ENCODE peak calls at places on chromosomes 13 and 19, in seven cellular contexts. R, W, B, G, L, N and Z are unnamed samples.

GRCh38 chr13:76696370-76696769 is 189.8 kb downstream of the KCTD12 start:
- DNase-seq in G (peak; percentile 6), N (no peak), R (peak; percentile 62), W (no peak), L (no peak), B (no peak), Z (no peak)

GRCh38 chr13:51148223-51148951 is 37.3 kb upstream of the C13orf42 start:
- DNase-seq in G (no peak), R (no peak), W (no peak), L (peak; percentile 16), N (no peak), B (peak; percentile 87), Z (no peak)

GRCh38 chr13:110653271-110653670 is 37.9 kb downstream of the NAXD start:
- DNase-seq in R (no peak), B (peak; percentile 52), W (no peak), L (no peak), N (no peak), G (no peak), Z (no peak)

GRCh38 chr13:52160053-52160452 is 656 bp upstream of the NEK3 start:
- DNase-seq in R (no peak), W (no peak), N (no peak), B (no peak), G (no peak), L (no peak), Z (no peak)

GRCh38 chr13:100789481-100789880 is 114.9 kb upstream of the TMTC4 start:
- DNase-seq in W (no peak), R (peak; percentile 7), L (no peak), B (no peak), G (peak; percentile 44), N (peak; percentile 2), Z (no peak)

GRCh38 chr13:43848250-43848649 is 31.3 kb downstream of the CCDC122 start:
- DNase-seq in B (no peak), G (peak; percentile 84), N (peak; percentile 65), R (peak; percentile 89), W (no peak), L (no peak), Z (peak; percentile 57)

GRCh38 chr13:23618341-23618740 is 48.1 kb downstream of the TNFRSF19 start:
- DNase-seq in B (no peak), N (peak; percentile 96), R (peak; percentile 94), L (no peak), W (no peak), G (peak; percentile 99), Z (no peak)

GRCh38 chr19:10069046-10069445 is 17.1 kb upstream of the SHFL start:
- DNase-seq in L (no peak), W (no peak), N (peak; percentile 16), G (no peak), R (no peak), B (no peak), Z (no peak)

GRCh38 chr13:76053181-76053580 is 417.1 kb downstream of the LMO7 start:
- DNase-seq in G (no peak), W (no peak), B (no peak), N (peak; percentile 42), L (no peak), R (no peak), Z (no peak)

GRCh38 chr13:72204291-72204690 is 337.3 kb upstream of the DACH1 start:
- DNase-seq in W (no peak), L (no peak), G (peak; percentile 79), N (peak; percentile 78), B (no peak), R (peak; percentile 69), Z (no peak)

GRCh38 chr19:3099347-3100145 is 5.4 kb downstream of the GNA11 start:
- DNase-seq in B (peak; percentile 67), L (no peak), R (no peak), G (no peak), W (no peak), N (no peak), Z (no peak)
- H3K4me3 ChIP-seq in B (peak overlapping the region; percentile 67), L (no peak overlapping the region), R (peak overlapping the region; percentile 84), G (no peak overlapping the region), W (no peak overlapping the region), N (no peak overlapping the region), Z (no peak overlapping the region)

GRCh38 chr19:1284293-1284978 is 1.2 kb upstream of the EFNA2 start:
- DNase-seq in L (no peak), R (no peak), B (no peak), G (no peak), N (no peak), W (no peak), Z (no peak)
- H3K4me3 ChIP-seq in L (no peak overlapping the region), R (no peak overlapping the region), B (no peak overlapping the region), G (no peak overlapping the region), N (no peak overlapping the region), W (no peak overlapping the region), Z (no peak overlapping the region)

GRCh38 chr13:94479559-94480095 is at the start of gene DCT:
- DNase-seq in R (no peak), B (no peak), G (no peak), L (no peak), W (no peak), N (no peak), Z (no peak)
- H3K4me3 ChIP-seq in R (no peak within 1 kb of the TSS), B (no peak within 1 kb of the TSS), G (no peak within 1 kb of the TSS), L (no peak within 1 kb of the TSS), W (no peak within 1 kb of the TSS), N (no peak within 1 kb of the TSS), Z (no peak within 1 kb of the TSS)

GRCh38 chr19:40422428-40423226 is 3.2 kb downstream of the SERTAD1 start:
- DNase-seq in B (peak; percentile 82), R (no peak), L (no peak), W (no peak), N (no peak), G (no peak), Z (no peak)
- H3K4me3 ChIP-seq in B (no peak overlapping the region), R (no peak overlapping the region), L (no peak overlapping the region), W (no peak overlapping the region), N (no peak overlapping the region), G (no peak overlapping the region), Z (no peak overlapping the region)

GRCh38 chr19:13838943-13839192 is 38.1 kb upstream of the NANOS3 start:
- DNase-seq in R (no peak), B (no peak), L (no peak), N (no peak), G (no peak), W (no peak), Z (no peak)
- H3K4me3 ChIP-seq in R (peak overlapping the region; percentile 99), B (peak overlapping the region; percentile 86), L (peak overlapping the region; percentile 86), N (peak overlapping the region; percentile 86), G (peak overlapping the region; percentile 81), W (peak overlapping the region; percentile 99), Z (peak overlapping the region; percentile 82)

GRCh38 chr13:20263393-20264044 is 31.4 kb upstream of the GJB6 start:
- DNase-seq in G (no peak), R (no peak), N (no peak), W (no peak), L (no peak), B (no peak), Z (no peak)

GRCh38 chr13:20258963-20259288 is 26.8 kb upstream of the GJB6 start:
- DNase-seq in G (no peak), W (no peak), L (no peak), B (no peak), N (no peak), R (no peak), Z (no peak)

GRCh38 chr13:20270163-20270865 is 38.2 kb upstream of the GJB6 start:
- DNase-seq in W (no peak), B (no peak), R (no peak), N (peak; percentile 64), L (no peak), G (peak; percentile 37), Z (no peak)

GRCh38 chr13:20264271-20265018 is 32.3 kb upstream of the GJB6 start:
- DNase-seq in W (no peak), R (no peak), G (no peak), L (no peak), N (no peak), B (no peak), Z (no peak)
- H3K4me3 ChIP-seq in W (no peak overlapping the region), R (no peak overlapping the region), G (no peak overlapping the region), L (no peak overlapping the region), N (no peak overlapping the region), B (no peak overlapping the region), Z (no peak overlapping the region)

GRCh38 chr19:39082167-39082566 is 2.0 kb upstream of the ACP7 start:
- DNase-seq in B (no peak), W (no peak), N (no peak), G (no peak), L (no peak), R (no peak), Z (no peak)

GRCh38 chr19:39083599-39083982 is 577 bp upstream of the ACP7 start:
- DNase-seq in W (no peak), L (peak; percentile 11), G (no peak), R (no peak), N (peak; percentile 36), B (no peak), Z (no peak)

GRCh38 chr19:39084732-39085080 is 538 bp downstream of the ACP7 start:
- DNase-seq in W (no peak), N (no peak), R (no peak), L (no peak), B (no peak), G (no peak), Z (no peak)

GRCh38 chr19:39083983-39084731 is at the start of gene ACP7:
- DNase-seq in B (no peak), R (no peak), N (no peak), L (peak; percentile 20), W (no peak), G (no peak), Z (no peak)

GRCh38 chr19:39082745-39083598 is 1.2 kb upstream of the ACP7 start:
- DNase-seq in L (no peak), N (peak; percentile 21), W (no peak), R (no peak), G (no peak), B (no peak), Z (no peak)
- H3K4me3 ChIP-seq in L (no peak overlapping the region), N (peak overlapping the region; percentile 76), W (no peak overlapping the region), R (no peak overlapping the region), G (no peak overlapping the region), B (no peak overlapping the region), Z (no peak overlapping the region)